ENCODE peak calls at places on chromosomes 4 and X, in seven cellular contexts. V, A, R, D, O, C and I are unnamed samples.

GRCh38 chrX:42070866-42071265 is 147.5 kb upstream of the CASK start:
- DNase-seq in V (no peak), C (no peak), A (no peak), R (no peak), D (no peak), O (no peak), I (no peak)

GRCh38 chr4:101104264-101105052 is 242.9 kb downstream of the PPP3CA start:
- DNase-seq in D (no peak), V (no peak), O (no peak), R (no peak), C (no peak), A (no peak), I (no peak)

GRCh38 chr4:177546745-177547144 is 104.5 kb upstream of the AGA start:
- DNase-seq in C (no peak), A (no peak), V (no peak), O (no peak), R (no peak), D (no peak), I (no peak)

GRCh38 chrX:109684136-109684535 is 48.9 kb downstream of the ACSL4 start:
- DNase-seq in D (no peak), A (no peak), O (no peak), V (no peak), C (no peak), R (no peak), I (no peak)

GRCh38 chrX:2756534-2756933 is 4.7 kb downstream of the XG start:
- DNase-seq in C (no peak), V (no peak), R (no peak), D (no peak), O (no peak), A (no peak), I (no peak)

GRCh38 chr4:48141048-48141447 is 7.0 kb upstream of the TXK start:
- DNase-seq in V (no peak), D (peak; percentile 54), C (no peak), A (no peak), O (no peak), R (no peak), I (no peak)

GRCh38 chr4:113973349-113973748 is 6.1 kb downstream of the ARSJ start:
- DNase-seq in O (no peak), D (no peak), R (no peak), C (no peak), A (no peak), V (no peak), I (no peak)

GRCh38 chrX:48083212-48083611 is 11.8 kb upstream of the ZNF630 start:
- DNase-seq in A (no peak), R (peak; percentile 11), V (no peak), D (peak; percentile 54), O (peak; percentile 23), C (peak; percentile 41), I (no peak)

GRCh38 chr4:2036866-2037265 is 22.3 kb upstream of the NAT8L start:
- DNase-seq in V (no peak), O (no peak), D (no peak), A (no peak), R (no peak), C (no peak), I (no peak)

GRCh38 chrX:49838374-49838773 is 9.3 kb downstream of the PAGE4 start:
- DNase-seq in O (no peak), R (peak; percentile 15), D (peak; percentile 50), C (peak; percentile 34), A (no peak), V (no peak), I (no peak)

GRCh38 chr4:113411496-113411938 is 350.0 kb downstream of the CAMK2D start:
- DNase-seq in C (no peak), R (no peak), A (no peak), D (no peak), O (peak; percentile 60), V (no peak), I (peak; percentile 46)

GRCh38 chr4:122480655-122481487 is 24.3 kb upstream of the IL2 start:
- DNase-seq in D (no peak), A (no peak), R (no peak), V (no peak), O (no peak), C (no peak), I (no peak)

GRCh38 chr4:122476745-122477144 is 20.2 kb upstream of the IL2 start:
- DNase-seq in V (no peak), D (no peak), C (no peak), R (no peak), A (no peak), O (no peak), I (no peak)

GRCh38 chr4:122481766-122482405 is 25.4 kb upstream of the IL2 start:
- DNase-seq in V (no peak), D (no peak), O (no peak), A (no peak), R (no peak), C (no peak), I (no peak)

GRCh38 chr4:122483481-122483880 is 27.0 kb upstream of the IL2 start:
- DNase-seq in V (no peak), D (no peak), A (no peak), O (no peak), C (no peak), R (no peak), I (no peak)

GRCh38 chr4:122480023-122480422 is 23.5 kb upstream of the IL2 start:
- DNase-seq in R (no peak), V (no peak), A (no peak), D (no peak), C (no peak), O (no peak), I (no peak)
- H3K4me1 ChIP-seq in R (no peaks in the 10 kb centered on the region), V (no peaks in the 10 kb centered on the region), A (no peaks in the 10 kb centered on the region), D (no peaks in the 10 kb centered on the region), C (no peaks in the 10 kb centered on the region), O (no peaks in the 10 kb centered on the region), I (no peaks in the 10 kb centered on the region)

DNA sequence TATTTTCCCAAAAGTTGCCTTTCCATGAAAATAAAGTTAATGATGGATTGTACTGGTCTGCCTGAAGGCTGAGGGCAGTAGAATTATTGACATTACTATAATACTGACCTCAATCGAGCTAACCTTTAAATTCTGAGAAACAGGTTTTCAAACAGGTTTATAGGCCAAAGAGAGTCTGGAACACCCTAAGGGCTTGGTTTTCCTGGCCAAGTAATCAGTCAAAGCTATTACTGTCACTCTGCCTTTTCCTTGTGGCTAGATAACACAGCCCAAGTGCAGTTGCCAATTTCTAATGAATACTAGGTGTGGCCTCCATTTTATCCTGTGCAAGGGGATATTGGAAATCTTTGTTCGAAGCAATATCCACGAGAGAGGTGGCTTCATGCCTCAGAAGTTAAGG is 75.2 kb downstream of the INTS12 start:
- DNase-seq in R (no peak), A (no peak), C (peak; percentile 28), V (no peak), O (no peak), D (no peak), I (no peak)
- H3K4me3 ChIP-seq in R (no peak overlapping the region), A (no peak overlapping the region), C (no peak overlapping the region), V (no peak overlapping the region), O (no peak overlapping the region), D (no peak overlapping the region), I (no peak overlapping the region)

GRCh38 chr4:24722026-24722568 is 73.3 kb upstream of the SOD3 start:
- DNase-seq in R (no peak), C (no peak), A (no peak), D (no peak), O (no peak), V (no peak), I (no peak)
- H3K36me3 ChIP-seq in R (no peaks in the 10 kb centered on the region), C (no peaks in the 10 kb centered on the region), A (no peaks in the 10 kb centered on the region), D (no peaks in the 10 kb centered on the region), O (no peaks in the 10 kb centered on the region), V (no peaks in the 10 kb centered on the region), I (no peaks in the 10 kb centered on the region)

DNA sequence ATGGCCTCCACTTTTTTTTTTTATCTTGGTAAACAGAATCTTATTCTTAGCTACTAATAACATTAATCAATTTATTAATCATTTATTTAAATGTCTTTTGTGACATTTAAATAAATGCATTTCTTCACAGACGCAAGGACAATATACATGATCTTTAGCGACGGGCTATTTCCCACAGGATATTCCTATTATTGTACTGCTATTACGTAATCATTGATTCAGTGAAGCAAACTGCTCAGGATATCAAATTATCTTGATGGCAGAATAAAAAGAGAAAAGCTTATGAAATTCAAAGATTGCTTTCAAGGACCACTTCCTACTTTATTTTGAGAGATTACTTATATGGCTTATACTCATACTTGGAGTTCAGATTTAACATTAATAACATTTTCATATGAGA is 114.1 kb downstream of the FAM9B start:
- DNase-seq in O (no peak), V (no peak), D (no peak), A (no peak), C (no peak), R (no peak), I (no peak)
- H3K4me1 ChIP-seq in O (no peaks in the 10 kb centered on the region), V (no peaks in the 10 kb centered on the region), D (no peaks in the 10 kb centered on the region), A (no peaks in the 10 kb centered on the region), C (no peaks in the 10 kb centered on the region), R (no peaks in the 10 kb centered on the region), I (no peaks in the 10 kb centered on the region)

GRCh38 chr4:38654273-38654672 is 9.7 kb upstream of the KLF3 start:
- DNase-seq in V (no peak), C (no peak), D (no peak), R (no peak), A (no peak), O (no peak), I (no peak)
- H3K4me3 ChIP-seq in V (no peak overlapping the region), C (no peak overlapping the region), D (no peak overlapping the region), R (no peak overlapping the region), A (no peak overlapping the region), O (no peak overlapping the region), I (no peak overlapping the region)

DNA sequence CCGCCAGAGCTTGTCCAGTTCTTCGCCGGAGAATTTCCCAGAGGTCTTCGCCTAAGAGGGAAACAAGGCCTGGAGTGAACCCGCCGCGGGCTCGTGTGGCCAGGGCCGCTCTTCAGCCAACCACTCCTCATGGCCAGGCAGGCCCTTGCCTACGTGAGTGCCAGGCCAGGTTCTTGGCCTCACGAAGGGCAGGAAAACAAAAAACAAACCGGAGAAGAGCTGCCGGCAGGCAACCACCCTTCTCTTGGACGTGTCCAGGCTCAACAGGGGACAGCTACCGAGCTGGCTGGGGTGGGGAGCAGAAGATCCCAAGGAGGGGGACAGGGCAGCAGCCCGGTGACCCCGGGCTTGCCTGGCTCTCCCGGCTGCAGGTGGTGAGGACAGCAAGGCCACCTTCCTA is 13.3 kb downstream of the LRPAP1 start:
- DNase-seq in V (peak; percentile 39), O (no peak), A (no peak), C (no peak), D (no peak), R (no peak), I (peak; percentile 45)
- H3K36me3 ChIP-seq in V (peaks cover 100% of the 10 kb centered on the region), O (peaks cover 99% of the 10 kb centered on the region), A (peaks cover 94% of the 10 kb centered on the region), C (peaks cover 91% of the 10 kb centered on the region), D (no peaks in the 10 kb centered on the region), R (peaks cover 64% of the 10 kb centered on the region), I (peaks cover 4% of the 10 kb centered on the region)

DNA sequence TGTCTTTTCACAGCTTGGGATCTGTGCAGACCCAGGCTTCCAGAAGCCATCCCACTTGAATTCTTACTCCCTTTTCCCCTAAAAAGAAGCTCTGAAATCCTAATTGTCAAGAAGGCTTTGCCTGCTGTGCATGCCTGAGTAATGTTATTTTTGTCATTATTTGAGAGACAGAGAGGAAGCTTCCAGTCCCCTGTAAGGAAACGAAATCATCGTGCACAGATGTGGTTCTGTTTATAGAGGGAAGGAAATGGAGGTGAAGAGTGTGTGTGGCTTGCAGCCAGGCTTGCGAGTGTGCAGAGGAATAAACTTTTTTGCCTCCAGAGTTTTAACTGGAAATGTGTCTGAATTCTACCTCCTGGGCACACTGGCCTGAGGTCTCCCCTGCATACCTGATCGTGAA is 70.2 kb downstream of the TBL1X start:
- DNase-seq in V (no peak), A (no peak), D (no peak), R (no peak), O (no peak), C (no peak), I (no peak)
- H3K4me1 ChIP-seq in V (peaks cover 10% of the 10 kb centered on the region), A (no peaks in the 10 kb centered on the region), D (peaks cover 51% of the 10 kb centered on the region), R (peaks cover 22% of the 10 kb centered on the region), O (no peaks in the 10 kb centered on the region), C (peaks cover 4% of the 10 kb centered on the region), I (no peaks in the 10 kb centered on the region)